ENCODE peak calls at places on chromosome 1, in six cellular contexts. One of them, this sample, is unnamed.

GRCh38 chr1:175152006-175152652 is 40.4 kb downstream of the KIAA0040 start:
- DNase-seq in Panc1: peak; percentile 56
- DNase-seq in heart right ventricle: peak; percentile 50
- DNase-seq in cardiac fibroblast: peak; percentile 44
- DNase-seq in glutamatergic neuron: peak; percentile 84
- DNase-seq in dorsolateral prefrontal cortex: peak; percentile 70
- DNase-seq in this sample: peak; percentile 58

GRCh38 chr1:203325418-203326091 is 20.2 kb downstream of the BTG2 start:
- DNase-seq in Panc1: no peak
- DNase-seq in heart right ventricle: peak; percentile 69
- DNase-seq in cardiac fibroblast: peak; percentile 28
- DNase-seq in glutamatergic neuron: peak; percentile 27
- DNase-seq in dorsolateral prefrontal cortex: peak; percentile 70
- DNase-seq in this sample: peak; percentile 48

GRCh38 chr1:196308171-196308570 is 300.1 kb downstream of the KCNT2 start:
- DNase-seq in Panc1: no peak
- DNase-seq in heart right ventricle: no peak
- DNase-seq in cardiac fibroblast: no peak
- DNase-seq in glutamatergic neuron: no peak
- DNase-seq in dorsolateral prefrontal cortex: no peak
- DNase-seq in this sample: no peak

GRCh38 chr1:224223819-224224714 is 41.0 kb downstream of the DEGS1 start:
- DNase-seq in Panc1: peak; percentile 8
- DNase-seq in heart right ventricle: no peak
- DNase-seq in cardiac fibroblast: peak; percentile 74
- DNase-seq in glutamatergic neuron: no peak
- DNase-seq in dorsolateral prefrontal cortex: no peak
- DNase-seq in this sample: no peak

GRCh38 chr1:1399870-1400575 is 888 bp upstream of the CCNL2 start:
- DNase-seq in Panc1: no peak
- DNase-seq in heart right ventricle: no peak
- DNase-seq in cardiac fibroblast: peak; percentile 35
- DNase-seq in glutamatergic neuron: no peak
- DNase-seq in dorsolateral prefrontal cortex: no peak
- DNase-seq in this sample: no peak

GRCh38 chr1:42747125-42747524 is 7.1 kb upstream of the CLDN19 start:
- DNase-seq in Panc1: no peak
- DNase-seq in heart right ventricle: peak; percentile 36
- DNase-seq in cardiac fibroblast: peak; percentile 23
- DNase-seq in glutamatergic neuron: peak; percentile 78
- DNase-seq in dorsolateral prefrontal cortex: peak; percentile 53
- DNase-seq in this sample: peak; percentile 45

GRCh38 chr1:11787251-11787803 is 18.4 kb downstream of the MTHFR start:
- DNase-seq in Panc1: no peak
- DNase-seq in heart right ventricle: peak; percentile 74
- DNase-seq in cardiac fibroblast: peak; percentile 82
- DNase-seq in glutamatergic neuron: no peak
- DNase-seq in dorsolateral prefrontal cortex: no peak
- DNase-seq in this sample: no peak

GRCh38 chr1:26275580-26276431 is 4.1 kb upstream of the SH3BGRL3 start:
- DNase-seq in Panc1: peak; percentile 87
- DNase-seq in heart right ventricle: peak; percentile 88
- DNase-seq in cardiac fibroblast: peak; percentile 99
- DNase-seq in glutamatergic neuron: peak; percentile 81
- DNase-seq in dorsolateral prefrontal cortex: peak; percentile 84
- DNase-seq in this sample: peak; percentile 61

GRCh38 chr1:153598309-153599172 is 14.4 kb downstream of the S100A16 start:
- DNase-seq in Panc1: no peak
- DNase-seq in heart right ventricle: no peak
- DNase-seq in cardiac fibroblast: peak; percentile 82
- DNase-seq in glutamatergic neuron: no peak
- DNase-seq in dorsolateral prefrontal cortex: no peak
- DNase-seq in this sample: peak; percentile 57

GRCh38 chr1:114671011-114671938 is 1.4 kb upstream of the DENND2C start:
- DNase-seq in Panc1: no peak
- DNase-seq in heart right ventricle: no peak
- DNase-seq in cardiac fibroblast: peak; percentile 30
- DNase-seq in glutamatergic neuron: no peak
- DNase-seq in dorsolateral prefrontal cortex: no peak
- DNase-seq in this sample: no peak

GRCh38 chr1:230375795-230376194 is 50.3 kb downstream of the PGBD5 start:
- DNase-seq in Panc1: no peak
- DNase-seq in heart right ventricle: peak; percentile 18
- DNase-seq in cardiac fibroblast: no peak
- DNase-seq in glutamatergic neuron: no peak
- DNase-seq in dorsolateral prefrontal cortex: peak; percentile 57
- DNase-seq in this sample: no peak

GRCh38 chr1:205700865-205701401 is 20.6 kb upstream of the SLC45A3 start:
- DNase-seq in Panc1: no peak
- DNase-seq in heart right ventricle: peak; percentile 31
- DNase-seq in cardiac fibroblast: peak; percentile 61
- DNase-seq in glutamatergic neuron: no peak
- DNase-seq in dorsolateral prefrontal cortex: no peak
- DNase-seq in this sample: no peak

GRCh38 chr1:100612540-100612939 is 74.6 kb downstream of the GPR88 start:
- DNase-seq in Panc1: no peak
- DNase-seq in heart right ventricle: no peak
- DNase-seq in cardiac fibroblast: no peak
- DNase-seq in glutamatergic neuron: no peak
- DNase-seq in dorsolateral prefrontal cortex: no peak
- DNase-seq in this sample: no peak

GRCh38 chr1:118535901-118536300 is 350.9 kb upstream of the SPAG17 start:
- DNase-seq in Panc1: no peak
- DNase-seq in heart right ventricle: no peak
- DNase-seq in cardiac fibroblast: no peak
- DNase-seq in glutamatergic neuron: no peak
- DNase-seq in dorsolateral prefrontal cortex: no peak
- DNase-seq in this sample: no peak

GRCh38 chr1:54459714-54460113 is 53.5 kb upstream of the SSBP3 start:
- DNase-seq in Panc1: no peak
- DNase-seq in heart right ventricle: no peak
- DNase-seq in cardiac fibroblast: no peak
- DNase-seq in glutamatergic neuron: peak; percentile 91
- DNase-seq in dorsolateral prefrontal cortex: no peak
- DNase-seq in this sample: no peak

GRCh38 chr1:150127868-150128267 is 21.8 kb upstream of the PLEKHO1 start:
- DNase-seq in Panc1: no peak
- DNase-seq in heart right ventricle: no peak
- DNase-seq in cardiac fibroblast: no peak
- DNase-seq in glutamatergic neuron: no peak
- DNase-seq in dorsolateral prefrontal cortex: no peak
- DNase-seq in this sample: no peak

GRCh38 chr1:199550384-199551067 is 477.0 kb upstream of the NR5A2 start:
- DNase-seq in Panc1: no peak
- DNase-seq in heart right ventricle: no peak
- DNase-seq in cardiac fibroblast: peak; percentile 38
- DNase-seq in glutamatergic neuron: no peak
- DNase-seq in dorsolateral prefrontal cortex: no peak
- DNase-seq in this sample: no peak
- TF ChIP-seq CTCF in Panc1: peak; percentile 29
- TF ChIP-seq CTCF in heart right ventricle: no peak
- TF ChIP-seq CTCF in cardiac fibroblast: no peak
- TF ChIP-seq CTCF in glutamatergic neuron: no peak
- TF ChIP-seq CTCF in dorsolateral prefrontal cortex: no peak
- TF ChIP-seq CTCF in this sample: no peak

DNA sequence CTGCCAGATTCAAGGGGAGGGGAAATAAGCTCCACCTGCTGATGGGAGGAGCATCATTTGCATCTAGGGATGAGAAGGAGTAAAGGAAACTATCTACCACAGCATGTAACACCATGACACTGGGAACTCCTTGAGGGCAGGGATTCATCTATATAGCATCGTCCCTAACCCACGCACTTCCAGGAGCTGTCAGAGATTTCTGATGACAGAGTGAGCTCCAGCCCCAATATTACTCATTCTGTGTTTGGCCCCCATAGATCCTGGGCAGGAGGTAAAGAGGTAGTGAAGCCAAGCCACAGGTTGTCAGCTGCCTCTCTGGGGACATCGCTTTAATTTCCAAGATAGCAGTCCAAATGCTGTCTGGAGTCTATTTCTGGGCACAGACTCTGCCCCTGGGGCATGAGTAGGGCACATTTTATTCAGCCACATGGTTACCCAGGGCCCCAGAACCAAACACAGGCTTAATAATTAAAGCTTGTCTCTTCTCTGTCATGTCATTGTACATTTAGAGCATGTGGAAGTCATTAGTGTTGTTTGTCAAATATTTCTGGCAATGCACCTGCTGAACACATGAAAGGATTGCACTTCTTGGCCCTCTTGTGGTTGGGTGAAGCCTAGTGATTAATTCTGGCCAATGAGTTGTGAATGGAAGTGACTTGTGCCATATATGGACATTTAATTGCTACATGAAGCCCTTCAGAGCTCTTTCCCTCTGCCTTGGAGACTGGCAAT is 105.9 kb upstream of the POU3F1 start:
- DNase-seq in Panc1: no peak
- DNase-seq in heart right ventricle: no peak
- DNase-seq in cardiac fibroblast: no peak
- DNase-seq in glutamatergic neuron: no peak
- DNase-seq in dorsolateral prefrontal cortex: no peak
- DNase-seq in this sample: no peak
- TF ChIP-seq CTCF in Panc1: peak; percentile 13
- TF ChIP-seq CTCF in heart right ventricle: no peak
- TF ChIP-seq CTCF in cardiac fibroblast: no peak
- TF ChIP-seq CTCF in glutamatergic neuron: peak; percentile 18
- TF ChIP-seq CTCF in dorsolateral prefrontal cortex: no peak
- TF ChIP-seq CTCF in this sample: no peak

GRCh38 chr1:154955718-154956513 is at the start of gene PBXIP1:
- DNase-seq in Panc1: no peak
- DNase-seq in heart right ventricle: peak; percentile 91
- DNase-seq in cardiac fibroblast: peak; percentile 93
- DNase-seq in glutamatergic neuron: peak; percentile 68
- DNase-seq in dorsolateral prefrontal cortex: peak; percentile 81
- DNase-seq in this sample: peak; percentile 52
- TF ChIP-seq CTCF in Panc1: no peak
- TF ChIP-seq CTCF in heart right ventricle: no peak
- TF ChIP-seq CTCF in cardiac fibroblast: peak; percentile 33
- TF ChIP-seq CTCF in glutamatergic neuron: no peak
- TF ChIP-seq CTCF in dorsolateral prefrontal cortex: peak; percentile 13
- TF ChIP-seq CTCF in this sample: no peak

GRCh38 chr1:245752551-245752950 is 597.8 kb downstream of the KIF26B start:
- DNase-seq in Panc1: no peak
- DNase-seq in heart right ventricle: no peak
- DNase-seq in cardiac fibroblast: peak; percentile 73
- DNase-seq in glutamatergic neuron: no peak
- DNase-seq in dorsolateral prefrontal cortex: no peak
- DNase-seq in this sample: no peak

GRCh38 chr1:245751111-245751510 is 596.3 kb downstream of the KIF26B start:
- DNase-seq in Panc1: no peak
- DNase-seq in heart right ventricle: no peak
- DNase-seq in cardiac fibroblast: peak; percentile 73
- DNase-seq in glutamatergic neuron: no peak
- DNase-seq in dorsolateral prefrontal cortex: no peak
- DNase-seq in this sample: no peak

GRCh38 chr1:245753807-245754206 is 599.0 kb downstream of the KIF26B start:
- DNase-seq in Panc1: no peak
- DNase-seq in heart right ventricle: no peak
- DNase-seq in cardiac fibroblast: no peak
- DNase-seq in glutamatergic neuron: no peak
- DNase-seq in dorsolateral prefrontal cortex: no peak
- DNase-seq in this sample: no peak

GRCh38 chr1:245751671-245752070 is 596.9 kb downstream of the KIF26B start:
- DNase-seq in Panc1: no peak
- DNase-seq in heart right ventricle: no peak
- DNase-seq in cardiac fibroblast: no peak
- DNase-seq in glutamatergic neuron: peak; percentile 31
- DNase-seq in dorsolateral prefrontal cortex: no peak
- DNase-seq in this sample: no peak

GRCh38 chr1:245754463-245754961 is 599.7 kb downstream of the KIF26B start:
- DNase-seq in Panc1: no peak
- DNase-seq in heart right ventricle: no peak
- DNase-seq in cardiac fibroblast: no peak
- DNase-seq in glutamatergic neuron: no peak
- DNase-seq in dorsolateral prefrontal cortex: no peak
- DNase-seq in this sample: no peak
- TF ChIP-seq CTCF in Panc1: no peak
- TF ChIP-seq CTCF in heart right ventricle: no peak
- TF ChIP-seq CTCF in cardiac fibroblast: no peak
- TF ChIP-seq CTCF in glutamatergic neuron: no peak
- TF ChIP-seq CTCF in dorsolateral prefrontal cortex: no peak
- TF ChIP-seq CTCF in this sample: no peak

GRCh38 chr1:172827841-172828240 is 168.9 kb downstream of the FASLG start:
- DNase-seq in Panc1: no peak
- DNase-seq in heart right ventricle: no peak
- DNase-seq in cardiac fibroblast: no peak
- DNase-seq in glutamatergic neuron: no peak
- DNase-seq in dorsolateral prefrontal cortex: no peak
- DNase-seq in this sample: no peak
- TF ChIP-seq CTCF in Panc1: no peak
- TF ChIP-seq CTCF in heart right ventricle: no peak
- TF ChIP-seq CTCF in cardiac fibroblast: no peak
- TF ChIP-seq CTCF in glutamatergic neuron: no peak
- TF ChIP-seq CTCF in dorsolateral prefrontal cortex: no peak
- TF ChIP-seq CTCF in this sample: no peak

This sample was measured in activated B cell treated with CpG ODN at 0.5 μM for 24 hours.